ENCODE peak calls at places on chromosome 22, in seven cellular contexts. P is testis, S is upper lobe of left lung, E is K562, N is HepG2, W is lower leg skin, L is gastrocnemius medialis. B is an unnamed sample.

GRCh38 chr22:25745341-25746011 is 3.5 kb downstream of the MYO18B start:
- DNase-seq in P (no peak), W (no peak), S (no peak), L (no peak), N (no peak), E (no peak), B (no peak)

GRCh38 chr22:50665212-50665611 is 7.4 kb upstream of the SHANK3 start:
- DNase-seq in P (no peak), N (no peak), E (no peak), L (no peak), W (no peak), S (no peak), B (no peak)

GRCh38 chr22:50581950-50582561 is 593 bp downstream of the CHKB start:
- DNase-seq in L (no peak), W (no peak), P (no peak), N (no peak), E (no peak), S (no peak), B (no peak)

GRCh38 chr22:37186997-37187522 is 987 bp downstream of the C1QTNF6 start:
- DNase-seq in W (no peak), L (no peak), E (no peak), P (no peak), N (no peak), S (no peak), B (no peak)

GRCh38 chr22:50102946-50103345 is 13.1 kb downstream of the MOV10L1 start:
- DNase-seq in S (no peak), W (no peak), L (no peak), N (peak), P (no peak), E (peak), B (no peak)

GRCh38 chr22:27480487-27480886 is 321.1 kb downstream of the MN1 start:
- DNase-seq in W (no peak), S (no peak), E (no peak), P (no peak), N (peak), L (no peak), B (no peak)

GRCh38 chr22:40668611-40669390 is 10.5 kb upstream of the MCHR1 start:
- DNase-seq in W (no peak), P (no peak), L (no peak), N (peak), E (peak), S (no peak), B (no peak)

GRCh38 chr22:46795845-46796565 is 33.6 kb downstream of the TBC1D22A start:
- DNase-seq in W (no peak), S (no peak), E (no peak), N (no peak), L (no peak), P (peak), B (no peak)

GRCh38 chr22:28430656-28431055 is 249.0 kb downstream of the TTC28 start:
- DNase-seq in P (no peak), L (no peak), N (no peak), W (no peak), E (no peak), S (no peak), B (no peak)

GRCh38 chr22:38228873-38229740 is 27.3 kb downstream of the MAFF start:
- DNase-seq in W (peak), L (peak), S (peak), N (peak), E (no peak), P (peak), B (no peak)

GRCh38 chr22:39176067-39176621 is 23.7 kb upstream of the CBX7 start:
- DNase-seq in E (no peak), P (peak), S (peak), W (no peak), N (peak), L (peak), B (no peak)

GRCh38 chr22:25956801-25957200 is 212.5 kb upstream of the SEZ6L start:
- DNase-seq in E (no peak), S (no peak), N (no peak), W (no peak), L (no peak), P (no peak), B (no peak)

GRCh38 chr22:26660961-26661578 is 3.7 kb downstream of the MIAT start:
- DNase-seq in W (no peak), E (no peak), N (no peak), P (no peak), S (no peak), L (no peak), B (no peak)

GRCh38 chr22:39652990-39653786 is 82.6 kb downstream of the CACNA1I start:
- DNase-seq in L (no peak), S (no peak), E (no peak), N (no peak), P (no peak), W (no peak), B (no peak)

GRCh38 chr22:19902245-19902699 is 39.3 kb upstream of the COMT start:
- DNase-seq in N (peak), E (no peak), S (no peak), W (no peak), L (no peak), P (no peak), B (no peak)

GRCh38 chr22:35582861-35583670 is 34.1 kb downstream of the MB start:
- DNase-seq in S (peak), N (peak), L (peak), P (peak), W (peak), E (peak), B (no peak)

GRCh38 chr22:19880786-19881569 is 26.3 kb upstream of the GNB1L start:
- DNase-seq in E (peak), L (peak), N (peak), S (peak), W (no peak), P (no peak), B (no peak)

GRCh38 chr22:20040801-20041200 is 19.9 kb downstream of the TANGO2 start:
- DNase-seq in E (no peak), W (no peak), L (no peak), S (no peak), N (no peak), P (no peak), B (no peak)

GRCh38 chr22:20514658-20515406 is 7.4 kb downstream of the MED15 start:
- DNase-seq in N (no peak), W (peak), L (peak), S (peak), E (no peak), P (no peak), B (no peak)

GRCh38 chr22:37060801-37061610 is 9.5 kb downstream of the KCTD17 start:
- DNase-seq in P (no peak), L (no peak), E (no peak), W (no peak), S (no peak), N (no peak), B (no peak)

GRCh38 chr22:39343259-39344045 is 6.3 kb upstream of the SYNGR1 start:
- DNase-seq in W (peak), E (peak), N (peak), L (peak), P (peak), S (peak), B (no peak)

GRCh38 chr22:35749808-35750207 is 32.1 kb downstream of the APOL5 start:
- DNase-seq in N (no peak), E (no peak), L (no peak), P (no peak), W (no peak), S (no peak), B (no peak)

GRCh38 chr22:40452730-40453487 is 82.5 kb downstream of the SGSM3 start:
- DNase-seq in E (no peak), S (no peak), L (no peak), N (no peak), W (no peak), P (no peak), B (no peak)

GRCh38 chr22:49629024-49629570 is 198.6 kb downstream of the BRD1 start:
- DNase-seq in N (no peak), E (no peak), S (no peak), W (no peak), P (no peak), L (no peak), B (no peak)

GRCh38 chr22:39665229-39665628 is 94.7 kb downstream of the CACNA1I start:
- DNase-seq in P (no peak), N (no peak), L (no peak), S (no peak), E (no peak), W (no peak), B (no peak)

GRCh38 chr22:28568099-28568498 is 111.5 kb downstream of the TTC28 start:
- DNase-seq in W (no peak), N (no peak), S (no peak), E (no peak), P (no peak), L (no peak), B (no peak)

GRCh38 chr22:20475115-20475436 is 20.5 kb downstream of the KLHL22 start:
- DNase-seq in W (no peak), E (no peak), P (no peak), L (no peak), N (no peak), S (no peak), B (no peak)

GRCh38 chr22:42697542-42698013 is 23.1 kb downstream of the A4GALT start:
- DNase-seq in P (peak), E (no peak), L (peak), W (peak), N (peak), S (peak), B (no peak)

GRCh38 chr22:47656806-47657205 is 894.4 kb downstream of the TBC1D22A start:
- DNase-seq in W (no peak), L (no peak), N (no peak), E (no peak), P (no peak), S (no peak), B (no peak)

GRCh38 chr22:38219644-38220043 is 17.9 kb downstream of the MAFF start:
- DNase-seq in P (no peak), S (no peak), W (no peak), E (no peak), N (no peak), L (no peak), B (no peak)

GRCh38 chr22:27835446-27835845 is 33.9 kb upstream of the MN1 start:
- DNase-seq in E (no peak), P (no peak), L (no peak), N (no peak), S (no peak), W (no peak), B (no peak)

GRCh38 chr22:29393019-29393608 is 4.7 kb upstream of the AP1B1 start:
- DNase-seq in L (no peak), E (no peak), N (no peak), P (no peak), W (no peak), S (no peak), B (no peak)

GRCh38 chr22:49017769-49018330 is 809.8 kb downstream of the BRD1 start:
- DNase-seq in P (peak), L (no peak), W (no peak), S (no peak), E (no peak), N (no peak), B (no peak)

GRCh38 chr22:42939941-42940653 is 74.9 kb downstream of the PACSIN2 start:
- DNase-seq in L (peak), E (no peak), W (no peak), P (no peak), S (peak), N (peak), B (no peak)

GRCh38 chr22:48881326-48881980 is 946.2 kb downstream of the BRD1 start:
- DNase-seq in P (no peak), W (no peak), S (peak), N (no peak), E (no peak), L (no peak), B (no peak)

GRCh38 chr22:28243539-28243938 is 324.5 kb upstream of the PITPNB start:
- DNase-seq in E (peak), W (no peak), L (no peak), S (no peak), P (no peak), N (no peak), B (no peak)

GRCh38 chr22:37101311-37102063 is 8.0 kb downstream of the TMPRSS6 start:
- DNase-seq in S (peak), L (no peak), P (no peak), E (no peak), W (no peak), N (no peak), B (no peak)

GRCh38 chr22:47610281-47610680 is 847.8 kb downstream of the TBC1D22A start:
- DNase-seq in P (no peak), E (no peak), S (no peak), L (no peak), N (no peak), W (no peak), B (no peak)

GRCh38 chr22:31749636-31750364 is at the start of gene PRR14L:
- DNase-seq in N (peak), E (peak), S (peak), L (peak), P (peak), W (peak), B (peak)
- TF ChIP-seq POLR2A in N (peak), E (peak), S (peak), L (peak), P (peak), W (no peak), B (peak)

GRCh38 chr22:45402466-45402865 is 10.9 kb downstream of the SMC1B start:
- DNase-seq in S (no peak), W (no peak), L (no peak), E (no peak), P (no peak), N (no peak), B (no peak)

GRCh38 chr22:45398214-45398613 is 15.2 kb downstream of the SMC1B start:
- DNase-seq in N (no peak), P (no peak), L (no peak), E (no peak), W (no peak), S (no peak), B (no peak)

GRCh38 chr22:45397806-45398205 is 15.6 kb downstream of the SMC1B start:
- DNase-seq in E (peak), W (no peak), S (no peak), P (no peak), N (peak), L (no peak), B (no peak)

GRCh38 chr22:45400046-45400445 is 13.4 kb downstream of the SMC1B start:
- DNase-seq in N (no peak), L (no peak), E (no peak), P (no peak), W (no peak), S (no peak), B (no peak)
- H3K4me3 ChIP-seq in N (no peak), L (no peak), E (no peak), P (no peak), W (no peak), S (no peak), B (no peak)

DNA sequence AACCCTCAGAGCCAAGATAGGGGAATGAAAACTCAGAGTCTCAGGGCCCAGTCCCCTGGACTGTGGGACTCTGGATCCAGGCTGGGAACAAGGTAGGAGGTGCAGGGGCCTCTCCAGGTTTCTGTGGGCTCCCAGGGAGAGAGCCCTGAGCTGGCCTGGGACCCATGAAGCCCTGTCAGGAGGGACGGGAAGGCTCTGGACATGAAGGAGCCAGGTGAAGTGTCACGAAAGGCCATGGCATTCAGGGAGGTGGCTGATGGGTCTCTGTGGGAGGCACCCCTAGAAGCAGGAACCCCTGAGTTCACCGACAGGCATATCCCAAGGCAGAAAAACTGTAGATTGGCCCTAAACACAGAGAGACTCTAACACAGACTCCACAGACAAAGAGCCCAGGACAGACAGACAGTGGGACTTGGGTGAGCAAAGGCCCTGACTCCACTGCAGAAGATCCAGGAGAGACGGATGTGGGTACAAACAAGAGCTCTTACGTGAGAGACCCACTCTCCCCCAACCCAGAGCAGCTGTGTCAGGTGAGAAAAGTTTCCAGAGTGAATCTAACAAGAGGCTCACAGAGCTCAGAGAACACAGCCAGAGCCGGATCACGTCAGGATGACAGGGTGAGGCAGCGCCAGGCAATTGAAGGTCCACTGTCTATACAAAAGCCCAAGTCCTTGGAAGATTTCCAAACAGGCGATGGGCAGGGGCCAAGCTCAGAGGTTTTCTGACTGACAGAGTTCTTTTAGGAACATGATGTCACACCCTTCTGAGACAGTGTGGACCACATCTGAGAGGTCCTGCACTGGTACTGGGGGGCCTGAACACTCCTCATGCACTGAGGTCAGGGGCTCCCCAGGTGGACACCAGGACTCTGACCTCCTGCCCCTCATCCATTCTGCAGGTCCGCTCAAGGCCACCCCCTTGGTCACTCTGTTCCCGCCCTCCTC is 27.4 kb downstream of the IGLL5 start:
- DNase-seq in W (no peak), L (no peak), E (no peak), N (no peak), S (no peak), P (no peak), B (no peak)
- TF ChIP-seq POLR2A in W (no peak), L (no peak), E (no peak), N (no peak), S (no peak), P (no peak), B (no peak)

GRCh38 chr22:44525872-44526271 is 27.8 kb upstream of the RTL6 start:
- DNase-seq in L (no peak), P (no peak), W (no peak), E (no peak), N (no peak), S (no peak), B (no peak)

GRCh38 chr22:44524806-44525205 is 26.8 kb upstream of the RTL6 start:
- DNase-seq in E (no peak), N (no peak), L (no peak), W (no peak), S (no peak), P (peak), B (no peak)

GRCh38 chr22:44526431-44527115 is 28.5 kb upstream of the RTL6 start:
- DNase-seq in L (no peak), S (no peak), E (no peak), P (peak), W (no peak), N (no peak), B (no peak)

GRCh38 chr22:44522526-44523170 is 24.6 kb upstream of the RTL6 start:
- DNase-seq in W (no peak), S (no peak), L (no peak), N (no peak), E (no peak), P (peak), B (no peak)

DNA sequence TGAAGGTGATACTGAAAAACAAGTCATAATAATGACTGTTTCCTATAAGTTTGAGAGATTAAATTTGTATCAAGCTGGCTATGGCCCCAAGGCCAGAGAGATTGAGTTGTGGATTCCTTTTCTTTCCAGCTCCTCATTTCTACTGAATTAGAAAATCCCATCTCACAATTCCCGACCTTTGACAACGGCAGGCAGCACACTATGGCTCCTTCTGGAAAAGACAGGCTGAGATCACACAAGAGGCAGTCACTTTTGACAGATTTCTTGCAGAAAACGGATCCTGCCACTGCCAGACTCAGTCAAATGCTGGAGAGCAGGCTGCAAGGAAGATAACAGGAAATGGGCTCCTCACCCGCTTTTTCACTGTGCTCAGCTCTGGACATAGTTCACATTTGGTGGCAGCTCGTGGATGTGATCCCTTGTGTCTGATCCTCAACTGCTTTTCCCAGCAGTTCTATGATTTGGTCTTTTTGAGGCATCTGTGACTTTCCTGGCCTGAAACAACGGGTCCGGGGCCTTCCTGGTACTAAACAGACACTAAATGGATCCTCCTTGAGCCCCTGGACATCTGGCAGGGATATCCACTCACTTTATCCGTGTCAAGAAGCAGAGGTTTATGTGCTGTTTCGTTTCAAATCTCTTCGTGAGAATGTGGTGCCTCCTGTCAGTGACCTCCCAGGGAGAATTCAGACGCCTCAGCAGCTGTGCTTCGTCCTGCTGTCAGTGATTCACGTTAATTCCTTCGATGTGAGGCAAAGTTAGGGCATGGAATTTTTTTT is 26.1 kb upstream of the RTL6 start:
- DNase-seq in L (no peak), E (no peak), N (no peak), W (no peak), S (no peak), P (peak), B (no peak)
- H3K4me3 ChIP-seq in L (no peak), E (no peak), N (no peak), W (no peak), S (no peak), P (no peak), B (no peak)

GRCh38 chr22:31943976-31944699 is at the start of gene YWHAH:
- DNase-seq in L (peak), W (peak), N (peak), P (peak), S (peak), E (peak), B (peak)
- TF ChIP-seq POLR2A in L (peak), W (no peak), N (peak), P (no peak), S (peak), E (peak), B (peak)

B was measured in esophagus squamous epithelium.